ENCODE peak calls at places on chromosomes 1 and 21, in seven cellular contexts. One of them, this sample, is unnamed.

GRCh38 chr1:171160611-171161354 is 24.3 kb upstream of the FMO2 start:
- DNase-seq in GM12891: no peak
- DNase-seq in epithelial cell of esophagus: peak
- DNase-seq in hepatocyte: peak
- DNase-seq in globus pallidus: no peak
- DNase-seq in neural progenitor cell: no peak
- DNase-seq in left ventricle myocardium inferior: no peak
- DNase-seq in this sample: no peak

GRCh38 chr1:97270508-97271307 is 549.1 kb downstream of the PTBP2 start:
- DNase-seq in epithelial cell of esophagus: no peak
- DNase-seq in left ventricle myocardium inferior: no peak
- DNase-seq in hepatocyte: peak
- DNase-seq in neural progenitor cell: no peak
- DNase-seq in globus pallidus: no peak
- DNase-seq in GM12891: no peak
- DNase-seq in this sample: no peak

GRCh38 chr21:31298618-31299269 is 45.3 kb downstream of the TIAM1 start:
- DNase-seq in left ventricle myocardium inferior: no peak
- DNase-seq in GM12891: no peak
- DNase-seq in globus pallidus: no peak
- DNase-seq in epithelial cell of esophagus: peak
- DNase-seq in hepatocyte: no peak
- DNase-seq in neural progenitor cell: no peak
- DNase-seq in this sample: no peak

GRCh38 chr1:20883766-20884165 is 96.7 kb upstream of the HP1BP3 start:
- DNase-seq in epithelial cell of esophagus: peak
- DNase-seq in neural progenitor cell: no peak
- DNase-seq in hepatocyte: no peak
- DNase-seq in left ventricle myocardium inferior: no peak
- DNase-seq in globus pallidus: no peak
- DNase-seq in GM12891: no peak
- DNase-seq in this sample: no peak

GRCh38 chr1:219676012-219676770 is 63.3 kb upstream of the ZC3H11B start:
- DNase-seq in left ventricle myocardium inferior: no peak
- DNase-seq in epithelial cell of esophagus: peak
- DNase-seq in globus pallidus: no peak
- DNase-seq in hepatocyte: no peak
- DNase-seq in neural progenitor cell: no peak
- DNase-seq in GM12891: no peak
- DNase-seq in this sample: no peak

GRCh38 chr1:244074559-244075171 is 23.6 kb downstream of the ZBTB18 start:
- DNase-seq in neural progenitor cell: no peak
- DNase-seq in epithelial cell of esophagus: no peak
- DNase-seq in left ventricle myocardium inferior: no peak
- DNase-seq in globus pallidus: no peak
- DNase-seq in hepatocyte: no peak
- DNase-seq in GM12891: peak
- DNase-seq in this sample: peak

GRCh38 chr1:111192643-111193519 is 7.6 kb downstream of the DENND2D start:
- DNase-seq in globus pallidus: peak
- DNase-seq in epithelial cell of esophagus: peak
- DNase-seq in left ventricle myocardium inferior: no peak
- DNase-seq in hepatocyte: no peak
- DNase-seq in GM12891: no peak
- DNase-seq in neural progenitor cell: no peak
- DNase-seq in this sample: no peak

GRCh38 chr21:27571706-27572105 is 604.8 kb upstream of the ADAMTS5 start:
- DNase-seq in globus pallidus: no peak
- DNase-seq in epithelial cell of esophagus: peak
- DNase-seq in left ventricle myocardium inferior: no peak
- DNase-seq in neural progenitor cell: no peak
- DNase-seq in hepatocyte: no peak
- DNase-seq in GM12891: no peak
- DNase-seq in this sample: no peak

GRCh38 chr1:163747261-163747660 is 425.5 kb downstream of the NUF2 start:
- DNase-seq in neural progenitor cell: peak
- DNase-seq in globus pallidus: no peak
- DNase-seq in GM12891: no peak
- DNase-seq in left ventricle myocardium inferior: no peak
- DNase-seq in hepatocyte: no peak
- DNase-seq in epithelial cell of esophagus: peak
- DNase-seq in this sample: no peak